ENCODE peak calls at places on chromosomes 12 and 14, in eight cellular contexts. Q, S, V, W, X, G, K and Y are unnamed samples. For H3K36me3 and H3K4me1, the result is how much of the 10 kb centered on the place peaks cover.

GRCh38 chr14:77838756-77839565 is 39.1 kb downstream of the ADCK1 start:
- DNase-seq in Q (no peak), S (no peak), V (no peak), W (no peak), X (no peak), G (no peak), K (no peak), Y (no peak)

GRCh38 chr12:5085896-5086295 is 42.2 kb downstream of the KCNA5 start:
- DNase-seq in Q (no peak), S (no peak), V (no peak), W (no peak), X (no peak), G (no peak), K (no peak), Y (no peak)

GRCh38 chr12:65938807-65939206 is 114.5 kb downstream of the HMGA2 start:
- DNase-seq in Q (no peak), S (no peak), V (no peak), W (no peak), X (no peak), G (no peak), K (no peak), Y (no peak)

GRCh38 chr12:7145671-7146070 is 15.5 kb downstream of the CLSTN3 start:
- DNase-seq in Q (no peak), S (no peak), V (peak), W (no peak), X (no peak), G (no peak), K (no peak), Y (no peak)

GRCh38 chr14:73888971-73889370 is 2.3 kb downstream of the ZNF410 start:
- DNase-seq in Q (no peak), S (no peak), V (no peak), W (no peak), X (no peak), G (no peak), K (no peak), Y (no peak)

GRCh38 chr12:6470375-6471163 is at the start of gene VAMP1:
- DNase-seq in Q (peak), S (peak), V (peak), W (peak), X (peak), G (peak), K (peak), Y (peak)

GRCh38 chr12:53045646-53046045 is 4.2 kb upstream of the TNS2 start:
- DNase-seq in Q (no peak), S (peak), V (no peak), W (no peak), X (no peak), G (peak), K (no peak), Y (peak)

GRCh38 chr12:74794522-74794921 is 256.9 kb downstream of the ATXN7L3B start:
- DNase-seq in Q (no peak), S (no peak), V (no peak), W (no peak), X (no peak), G (no peak), K (no peak), Y (no peak)

GRCh38 chr12:116524311-116524710 is 34.9 kb upstream of the MAP1LC3B2 start:
- DNase-seq in Q (no peak), S (no peak), V (no peak), W (no peak), X (no peak), G (no peak), K (no peak), Y (no peak)

GRCh38 chr12:77720258-77720657 is 110.4 kb upstream of the NAV3 start:
- DNase-seq in Q (no peak), S (no peak), V (no peak), W (no peak), X (no peak), G (no peak), K (no peak), Y (no peak)

GRCh38 chr12:27828196-27828595 is 48.2 kb upstream of the MANSC4 start:
- DNase-seq in Q (no peak), S (no peak), V (no peak), W (no peak), X (no peak), G (no peak), K (no peak), Y (no peak)

GRCh38 chr12:46370792-46371717 is 1.5 kb downstream of the SLC38A2 start:
- DNase-seq in Q (no peak), S (peak), V (peak), W (peak), X (peak), G (peak), K (peak), Y (peak)
- H3K36me3 ChIP-seq in Q (half or more), S (under half), V (half or more), W (half or more), X (under half), G (under half), K (under half), Y (half or more)

DNA sequence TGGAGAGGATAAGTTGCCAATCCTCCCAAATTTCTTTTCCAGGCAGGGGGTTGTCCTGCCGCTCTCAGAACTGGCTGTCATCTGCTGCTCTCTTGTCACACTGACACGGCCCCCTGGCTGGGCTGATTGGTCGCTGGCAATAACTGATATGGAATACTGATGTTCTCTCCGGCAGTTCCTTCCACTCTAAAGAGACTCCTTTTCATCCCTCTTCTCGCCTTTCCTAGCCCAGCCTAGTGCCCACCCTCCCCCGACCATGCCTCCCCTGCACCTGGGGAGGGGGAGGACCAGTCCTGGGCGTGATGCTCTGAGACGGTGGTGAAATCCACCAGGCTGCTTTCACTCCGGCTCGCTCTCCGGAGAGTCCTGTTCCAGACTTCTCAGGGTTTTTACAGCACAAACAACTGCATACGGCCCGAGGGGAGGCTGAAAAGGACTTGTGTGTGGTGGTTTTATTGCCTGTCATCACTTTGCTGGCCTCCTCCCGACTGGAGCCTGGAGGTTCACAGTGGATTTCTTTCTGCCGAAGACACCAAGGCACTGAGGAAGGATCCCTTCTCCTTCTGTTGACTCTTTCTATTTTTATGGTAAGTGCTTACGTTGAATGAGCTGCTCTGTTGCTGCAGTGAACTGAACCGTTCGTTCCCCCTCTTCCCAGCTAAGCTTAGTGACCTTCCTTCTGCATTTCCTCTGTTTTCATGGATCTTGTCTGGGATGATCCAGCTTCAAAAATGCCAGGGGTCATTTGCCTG is at the start of gene ANO4:
- DNase-seq in Q (peak), S (no peak), V (no peak), W (no peak), X (no peak), G (no peak), K (no peak), Y (no peak)
- H3K4me1 ChIP-seq in Q (under half), S (under half), V (under half), W (under half), X (under half), G (under half), K (under half), Y (under half)

DNA sequence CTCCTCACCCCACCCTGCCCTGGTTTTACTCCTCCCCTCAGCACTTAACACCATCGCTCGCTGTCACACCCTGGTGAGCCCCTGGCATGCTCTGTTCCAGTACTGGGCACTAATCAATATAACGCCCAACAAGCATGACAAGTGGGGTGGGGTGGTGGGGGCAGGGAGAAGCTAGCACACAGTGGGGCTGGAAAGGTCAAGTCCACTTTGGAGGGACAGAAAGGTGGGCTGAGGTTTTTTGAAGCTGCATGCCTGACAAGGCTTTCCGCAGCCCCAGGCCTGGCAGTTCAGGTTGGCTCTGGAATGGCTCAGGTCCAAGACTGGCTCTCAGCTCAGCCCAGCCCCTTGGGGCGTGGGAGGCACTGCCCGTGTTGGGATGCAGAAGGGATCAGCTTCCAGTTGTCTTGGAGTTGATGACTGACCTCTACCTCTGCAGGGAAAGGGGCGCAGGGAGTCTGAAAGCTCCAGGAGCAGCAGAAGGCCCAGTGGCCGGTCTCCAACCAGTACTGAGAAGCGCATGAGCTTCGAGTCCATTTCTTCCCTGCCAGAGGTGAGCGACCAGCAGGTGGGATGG is 34.2 kb downstream of the PLEKHG3 start:
- DNase-seq in Q (no peak), S (no peak), V (no peak), W (no peak), X (no peak), G (no peak), K (no peak), Y (no peak)
- H3K36me3 ChIP-seq in Q (half or more), S (under half), V (half or more), W (half or more), X (under half), G (under half), K (under half), Y (half or more)

DNA sequence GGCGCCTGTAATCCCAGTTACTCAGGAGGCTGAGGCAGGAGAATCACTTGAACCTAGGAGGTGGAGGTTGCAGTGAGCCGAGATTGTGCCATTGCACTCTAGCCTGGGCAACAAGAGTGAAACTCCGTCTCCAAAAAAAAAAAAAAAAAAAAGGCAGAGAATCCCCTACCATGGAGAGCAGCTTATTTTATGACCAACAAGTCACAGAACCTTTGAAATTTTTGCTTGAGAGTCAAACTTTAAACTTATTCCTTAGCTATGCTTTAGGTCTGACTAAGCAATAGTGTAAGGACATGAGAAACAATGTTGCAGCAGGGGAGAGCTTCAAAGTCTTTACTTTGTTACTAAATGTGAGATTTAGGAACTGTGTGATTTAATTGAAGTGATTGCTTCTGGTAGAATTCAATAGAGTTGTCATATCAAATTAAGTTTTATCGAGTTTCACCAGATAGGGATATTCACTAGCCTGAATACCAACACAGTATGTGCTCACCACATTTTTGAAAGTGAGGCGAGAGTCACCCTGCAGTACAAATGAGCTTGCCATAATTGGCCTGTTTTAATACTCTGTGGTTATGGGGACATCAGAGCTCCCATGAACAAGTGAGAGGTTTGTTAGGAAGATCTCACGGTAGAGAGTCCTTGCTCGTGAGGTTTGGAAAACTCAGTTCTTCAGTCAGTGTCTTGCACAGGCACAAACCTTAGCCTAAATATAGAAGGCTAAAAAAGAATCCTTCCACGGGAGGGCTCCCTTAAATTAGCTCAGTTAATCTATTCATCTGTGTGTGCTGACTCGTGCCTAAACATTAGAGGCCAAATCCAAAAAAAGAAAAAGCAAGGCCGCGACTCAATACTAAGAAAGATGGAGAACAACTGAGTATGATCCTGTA is 108.6 kb downstream of the SAMD4A start:
- DNase-seq in Q (no peak), S (no peak), V (no peak), W (no peak), X (no peak), G (no peak), K (no peak), Y (no peak)
- H3K4me1 ChIP-seq in Q (under half), S (under half), V (under half), W (half or more), X (under half), G (under half), K (under half), Y (half or more)